ENCODE peak calls at places on chromosomes 1 and 21, in nine cellular contexts. W is choroid plexus epithelial cell; B is spleen; N is LNCaP clone FGC; D is cardiac muscle cell; T is HFF-Myc; Q is fibroblast of the aortic adventitia; S is adrenal gland; I is CD8-positive, alpha-beta T cell. K is an unnamed sample.

GRCh38 chr1:43293896-43294760 is 6.7 kb upstream of the TIE1 start:
- DNase-seq in W (peak), B (no peak), N (no peak), D (peak), T (peak), Q (peak), S (no peak), I (no peak), K (peak)

GRCh38 chr1:37765937-37766664 is 1.2 kb upstream of the EPHA10 start:
- DNase-seq in W (peak), B (no peak), N (no peak), D (no peak), T (no peak), Q (no peak), S (no peak), I (no peak), K (no peak)

GRCh38 chr1:158371188-158371953 is 17.7 kb downstream of the CD1E start:
- DNase-seq in W (no peak), B (no peak), N (no peak), D (no peak), T (no peak), Q (no peak), S (no peak), I (no peak), K (no peak)

GRCh38 chr21:46115441-46116188 is 17.7 kb downstream of the COL6A2 start:
- DNase-seq in W (no peak), B (peak), N (no peak), D (no peak), T (no peak), Q (no peak), S (no peak), I (no peak), K (no peak)

GRCh38 chr1:221602866-221603265 is 139.0 kb downstream of the DUSP10 start:
- DNase-seq in W (peak), B (no peak), N (peak), D (no peak), T (no peak), Q (peak), S (peak), I (no peak), K (no peak)

GRCh38 chr1:10216148-10216749 is 5.9 kb downstream of the KIF1B start:
- DNase-seq in W (no peak), B (no peak), N (no peak), D (no peak), T (no peak), Q (no peak), S (no peak), I (no peak), K (no peak)

GRCh38 chr1:78758493-78758892 is 108.9 kb downstream of the IFI44 start:
- DNase-seq in W (no peak), B (no peak), N (no peak), D (no peak), T (no peak), Q (no peak), S (no peak), I (no peak), K (no peak)

GRCh38 chr1:200989337-200989736 is 34.2 kb downstream of the KIF21B start:
- DNase-seq in W (no peak), B (no peak), N (no peak), D (no peak), T (no peak), Q (no peak), S (no peak), I (no peak), K (no peak)

GRCh38 chr1:170032531-170033295 is 41.8 kb downstream of the KIFAP3 start:
- DNase-seq in W (peak), B (no peak), N (no peak), D (no peak), T (peak), Q (peak), S (no peak), I (no peak), K (no peak)

GRCh38 chr1:38940339-38941047 is 1.1 kb downstream of the RHBDL2 start:
- DNase-seq in W (no peak), B (no peak), N (no peak), D (no peak), T (no peak), Q (no peak), S (no peak), I (no peak), K (no peak)

GRCh38 chr1:15684468-15685283 is 556 bp downstream of the PLEKHM2 start:
- DNase-seq in W (no peak), B (peak), N (no peak), D (peak), T (no peak), Q (peak), S (peak), I (peak), K (no peak)

GRCh38 chr1:21814241-21814918 is 2.3 kb downstream of the LDLRAD2 start:
- DNase-seq in W (no peak), B (peak), N (no peak), D (peak), T (no peak), Q (no peak), S (peak), I (peak), K (no peak)

GRCh38 chr1:89022167-89022959 is at the start of gene GBP3:
- DNase-seq in W (peak), B (no peak), N (no peak), D (peak), T (peak), Q (peak), S (no peak), I (no peak), K (peak)

GRCh38 chr1:95010158-95010557 is 62.6 kb downstream of the ALG14 start:
- DNase-seq in W (no peak), B (no peak), N (no peak), D (no peak), T (no peak), Q (no peak), S (no peak), I (no peak), K (no peak)

GRCh38 chr1:150102986-150103385 is 35.4 kb downstream of the VPS45 start:
- DNase-seq in W (no peak), B (no peak), N (no peak), D (no peak), T (no peak), Q (no peak), S (no peak), I (no peak), K (no peak)

GRCh38 chr1:162536511-162536910 is 25.0 kb upstream of the UAP1 start:
- DNase-seq in W (no peak), B (no peak), N (no peak), D (peak), T (peak), Q (peak), S (no peak), I (no peak), K (no peak)

GRCh38 chr1:7070389-7071029 is 285.3 kb downstream of the CAMTA1 start:
- DNase-seq in W (peak), B (no peak), N (no peak), D (peak), T (peak), Q (peak), S (peak), I (peak), K (no peak)

GRCh38 chr1:90564164-90564563 is 152.9 kb downstream of the BARHL2 start:
- DNase-seq in W (no peak), B (no peak), N (no peak), D (no peak), T (no peak), Q (no peak), S (no peak), I (no peak), K (no peak)

GRCh38 chr1:50969611-50970507 is at the start of gene CDKN2C:
- DNase-seq in W (peak), B (peak), N (peak), D (peak), T (no peak), Q (peak), S (peak), I (peak), K (no peak)

GRCh38 chr1:1591452-1591851 is 8.5 kb downstream of the FNDC10 start:
- DNase-seq in W (no peak), B (no peak), N (no peak), D (no peak), T (no peak), Q (no peak), S (no peak), I (no peak), K (no peak)

GRCh38 chr1:1777510-1777909 is 760 bp downstream of the NADK start:
- DNase-seq in W (peak), B (no peak), N (no peak), D (peak), T (no peak), Q (no peak), S (peak), I (no peak), K (no peak)

GRCh38 chr1:184315254-184315653 is 71.6 kb upstream of the C1orf21 start:
- DNase-seq in W (peak), B (no peak), N (no peak), D (peak), T (no peak), Q (peak), S (no peak), I (no peak), K (no peak)
- H3K4me3 ChIP-seq in W (no peak), B (no peak), N (no peak), D (no peak), T (no peak), Q (no peak), S (no peak), I (no peak), K (no peak)

GRCh38 chr1:156591181-156591431 is 470 bp upstream of the NAXE start:
- DNase-seq in W (no peak), B (no peak), N (no peak), D (no peak), T (no peak), Q (no peak), S (no peak), I (no peak), K (no peak)

GRCh38 chr1:156592910-156593732 is 1.5 kb downstream of the NAXE start:
- DNase-seq in W (no peak), B (no peak), N (no peak), D (no peak), T (no peak), Q (no peak), S (no peak), I (no peak), K (no peak)

GRCh38 chr1:156590326-156591180 is 1.0 kb upstream of the NAXE start:
- DNase-seq in W (no peak), B (no peak), N (no peak), D (no peak), T (no peak), Q (no peak), S (no peak), I (no peak), K (no peak)

GRCh38 chr1:156592158-156592909 is 758 bp downstream of the NAXE start:
- DNase-seq in W (no peak), B (no peak), N (no peak), D (no peak), T (no peak), Q (no peak), S (no peak), I (no peak), K (no peak)

DNA sequence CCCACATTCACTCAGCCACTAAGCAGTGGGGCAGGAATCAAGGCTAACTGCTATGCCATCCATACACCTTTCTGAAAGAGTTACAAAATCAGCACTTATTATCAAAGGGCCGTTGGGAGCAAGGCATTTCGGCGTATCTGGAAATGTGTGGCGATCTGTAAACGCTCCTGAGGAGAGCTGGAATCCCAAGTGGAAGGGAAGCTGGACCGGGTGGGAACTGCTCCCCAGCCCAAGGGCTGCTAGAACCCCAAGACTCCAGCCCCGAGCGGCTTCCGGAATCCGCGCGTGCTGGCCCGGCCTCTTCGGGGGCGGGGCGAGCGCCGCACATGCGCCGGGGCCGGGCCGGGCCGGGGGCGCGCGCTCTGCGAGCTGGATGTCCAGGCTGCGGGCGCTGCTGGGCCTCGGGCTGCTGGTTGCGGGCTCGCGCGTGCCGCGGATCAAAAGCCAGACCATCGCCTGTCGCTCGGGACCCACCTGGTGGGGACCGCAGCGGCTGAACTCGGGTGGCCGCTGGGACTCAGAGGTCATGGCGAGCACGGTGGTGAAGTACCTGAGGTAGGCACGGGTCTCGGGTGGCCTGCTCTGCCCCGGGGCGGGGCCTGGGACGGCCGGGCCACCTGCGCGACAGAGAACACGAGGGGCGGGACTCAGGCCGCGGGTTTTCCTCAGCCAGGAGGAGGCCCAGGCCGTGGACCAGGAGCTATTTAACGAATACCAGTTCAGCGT is at the start of gene NAXE:
- DNase-seq in W (peak), B (peak), N (no peak), D (peak), T (no peak), Q (peak), S (peak), I (peak), K (no peak)
- TF ChIP-seq CTCF in W (no peak), B (no peak), N (no peak), D (no peak), T (no peak), Q (no peak), S (no peak), I (no peak), K (no peak)

GRCh38 chr1:23402286-23403037 is 22.1 kb downstream of the TCEA3 start:
- DNase-seq in W (peak), B (no peak), N (no peak), D (no peak), T (no peak), Q (no peak), S (peak), I (no peak), K (no peak)

GRCh38 chr1:23405946-23406345 is 18.6 kb downstream of the TCEA3 start:
- DNase-seq in W (no peak), B (no peak), N (no peak), D (no peak), T (no peak), Q (no peak), S (no peak), I (no peak), K (no peak)

GRCh38 chr1:23403038-23403336 is 21.6 kb downstream of the TCEA3 start:
- DNase-seq in W (peak), B (no peak), N (no peak), D (peak), T (peak), Q (peak), S (peak), I (no peak), K (peak)

GRCh38 chr1:23403355-23403734 is 21.2 kb downstream of the TCEA3 start:
- DNase-seq in W (no peak), B (no peak), N (no peak), D (no peak), T (no peak), Q (no peak), S (no peak), I (no peak), K (no peak)

GRCh38 chr1:23403735-23404486 is 20.6 kb downstream of the TCEA3 start:
- DNase-seq in W (peak), B (peak), N (peak), D (peak), T (peak), Q (peak), S (peak), I (peak), K (peak)
- H3K4me3 ChIP-seq in W (peak), B (no peak), N (no peak), D (no peak), T (peak), Q (no peak), S (no peak), I (no peak), K (no peak)

DNA sequence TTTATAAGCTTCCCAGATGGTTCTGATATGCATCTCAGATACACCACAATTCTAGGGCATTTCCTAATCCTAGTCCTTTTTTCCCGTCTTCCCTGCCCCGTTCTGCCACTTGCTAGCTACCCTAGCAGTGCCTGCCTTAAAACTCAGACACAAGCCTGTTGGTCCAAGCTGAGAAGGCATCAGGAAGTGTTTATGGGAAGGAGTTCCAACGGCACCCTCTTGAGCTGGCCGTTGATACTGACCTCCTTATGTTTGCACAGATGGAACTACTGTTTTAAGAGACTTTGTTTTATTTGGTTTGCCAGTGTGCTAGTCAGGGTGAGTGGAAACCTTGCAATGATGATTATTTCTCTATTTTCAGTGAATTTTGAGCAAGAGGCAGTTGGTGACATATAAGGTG is 67.2 kb downstream of the UCK2 start:
- DNase-seq in W (peak), B (no peak), N (peak), D (no peak), T (no peak), Q (no peak), S (no peak), I (no peak), K (no peak)
- TF ChIP-seq CTCF in W (peak), B (no peak), N (peak), D (no peak), T (peak), Q (no peak), S (no peak), I (no peak), K (no peak)